ENCODE peak calls at places on chromosomes 1 and 21, in nine cellular contexts. T is right atrium auricular region; V is naive thymus-derived CD4-positive, alpha-beta T cell; Q is thyroid gland; O is vagina; X is heart right ventricle; E is stomach; Z is heart left ventricle; N is upper lobe of right lung. M is an unnamed sample.
A peak's percentile ranks its signal among the peaks of the same experiment; 100 is the strongest.

GRCh38 chr1:199075792-199076191 is 437.0 kb downstream of the PTPRC start:
- DNase-seq in E (no peak), Z (no peak), T (no peak), Q (no peak), O (no peak), X (no peak), V (no peak), N (no peak), M (no peak)

GRCh38 chr1:19360026-19360813 is 48.1 kb downstream of the SLC66A1 start:
- DNase-seq in E (no peak), N (no peak), O (no peak), V (peak; percentile 16), T (no peak), Q (no peak), Z (peak; percentile 38), X (no peak), M (no peak)

GRCh38 chr1:150730130-150730721 is 9.5 kb upstream of the HORMAD1 start:
- DNase-seq in Z (no peak), X (no peak), Q (no peak), T (no peak), O (no peak), V (no peak), E (no peak), N (no peak), M (no peak)

GRCh38 chr1:159163609-159164008 is 7.8 kb upstream of the CADM3 start:
- DNase-seq in O (no peak), Z (no peak), T (no peak), V (no peak), E (no peak), Q (no peak), N (no peak), X (no peak), M (no peak)

GRCh38 chr1:175840787-175841186 is 97.4 kb upstream of the TNR start:
- DNase-seq in T (no peak), Q (no peak), E (no peak), X (no peak), O (no peak), V (no peak), Z (no peak), N (no peak), M (no peak)

GRCh38 chr1:191641420-191642215 is 516.6 kb upstream of the RGS18 start:
- DNase-seq in Z (no peak), E (no peak), N (no peak), Q (no peak), O (no peak), T (no peak), X (no peak), V (no peak), M (no peak)

GRCh38 chr1:114153621-114154145 is at the start of gene SYT6:
- DNase-seq in O (no peak), N (no peak), Q (no peak), X (no peak), V (no peak), E (no peak), Z (no peak), T (no peak), M (no peak)

GRCh38 chr1:20361805-20362381 is 71.2 kb downstream of the VWA5B1 start:
- DNase-seq in Z (peak; percentile 75), T (no peak), N (no peak), E (peak; percentile 32), X (peak; percentile 74), V (peak; percentile 8), Q (peak; percentile 49), O (no peak), M (no peak)

GRCh38 chr1:85838238-85838637 is 130.0 kb upstream of the ZNHIT6 start:
- DNase-seq in Q (no peak), N (no peak), O (no peak), V (no peak), E (no peak), T (no peak), Z (no peak), X (no peak), M (no peak)

GRCh38 chr1:209704584-209704983 is at the start of gene HSD11B1:
- DNase-seq in O (no peak), V (no peak), N (peak; percentile 64), T (peak; percentile 92), E (peak; percentile 35), Z (peak; percentile 78), Q (peak; percentile 17), X (peak; percentile 61), M (peak; percentile 14)

GRCh38 chr1:72567511-72567910 is 285.2 kb upstream of the NEGR1 start:
- DNase-seq in V (no peak), O (no peak), Q (no peak), X (no peak), T (no peak), N (no peak), Z (no peak), E (no peak), M (no peak)

GRCh38 chr21:16651956-16652355 is 860.9 kb upstream of the CXADR start:
- DNase-seq in N (no peak), V (no peak), T (no peak), E (no peak), Q (no peak), X (no peak), O (no peak), Z (no peak), M (no peak)

DNA sequence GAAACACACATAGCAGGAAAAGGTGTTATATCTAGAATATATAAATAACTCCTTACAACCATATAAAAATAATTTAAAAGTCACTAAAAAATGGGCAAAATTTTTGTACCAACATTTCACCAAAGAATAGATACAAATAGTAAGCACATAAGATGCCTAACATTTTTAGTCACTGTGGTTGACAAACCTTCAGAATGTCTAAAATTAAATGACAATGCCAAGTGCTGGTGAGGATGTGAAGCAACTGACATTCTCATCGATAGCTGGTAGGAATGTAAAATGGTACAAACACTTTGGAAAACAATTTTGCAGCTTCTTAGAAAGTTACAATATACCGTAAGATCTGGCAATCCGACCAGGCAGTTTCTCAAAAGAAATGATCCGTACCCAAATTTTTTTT is 14.4 kb upstream of the TOMM20 start:
- DNase-seq in Z (no peak), E (no peak), X (no peak), N (no peak), O (no peak), V (no peak), T (no peak), Q (no peak), M (no peak)
- H3K36me3 ChIP-seq in Z (no peaks in the 10 kb centered on the region), E (peaks cover 100% of the 10 kb centered on the region), X (peaks cover 6% of the 10 kb centered on the region), N (peaks cover 84% of the 10 kb centered on the region), O (peaks cover 70% of the 10 kb centered on the region), V (peaks cover 79% of the 10 kb centered on the region), T (peaks cover 60% of the 10 kb centered on the region), Q (peaks cover 3% of the 10 kb centered on the region), M (peaks cover 57% of the 10 kb centered on the region)

GRCh38 chr1:244850896-244851295 is 13.4 kb downstream of the HNRNPU start:
- DNase-seq in V (no peak), Z (no peak), E (no peak), N (no peak), Q (no peak), X (no peak), O (no peak), T (no peak), M (no peak)

GRCh38 chr1:244854175-244854574 is 10.2 kb downstream of the HNRNPU start:
- DNase-seq in X (no peak), T (no peak), N (no peak), O (no peak), E (no peak), V (no peak), Q (no peak), Z (no peak), M (no peak)

GRCh38 chr1:244854865-244855578 is 9.3 kb downstream of the HNRNPU start:
- DNase-seq in O (no peak), E (no peak), Z (no peak), X (no peak), Q (no peak), V (no peak), N (no peak), T (no peak), M (no peak)

GRCh38 chr1:244851546-244852231 is 12.7 kb downstream of the HNRNPU start:
- DNase-seq in X (no peak), V (no peak), O (no peak), T (no peak), N (no peak), Q (no peak), E (no peak), Z (no peak), M (no peak)

GRCh38 chr1:244852694-244853093 is 11.6 kb downstream of the HNRNPU start:
- DNase-seq in Z (no peak), V (no peak), T (no peak), N (no peak), E (no peak), O (no peak), X (no peak), Q (no peak), M (no peak)
- H3K36me3 ChIP-seq in Z (no peaks in the 10 kb centered on the region), V (peaks cover 47% of the 10 kb centered on the region), T (peaks cover 74% of the 10 kb centered on the region), N (peaks cover 84% of the 10 kb centered on the region), E (peaks cover 94% of the 10 kb centered on the region), O (peaks cover 76% of the 10 kb centered on the region), X (no peaks in the 10 kb centered on the region), Q (peaks cover 51% of the 10 kb centered on the region), M (peaks cover 62% of the 10 kb centered on the region)

DNA sequence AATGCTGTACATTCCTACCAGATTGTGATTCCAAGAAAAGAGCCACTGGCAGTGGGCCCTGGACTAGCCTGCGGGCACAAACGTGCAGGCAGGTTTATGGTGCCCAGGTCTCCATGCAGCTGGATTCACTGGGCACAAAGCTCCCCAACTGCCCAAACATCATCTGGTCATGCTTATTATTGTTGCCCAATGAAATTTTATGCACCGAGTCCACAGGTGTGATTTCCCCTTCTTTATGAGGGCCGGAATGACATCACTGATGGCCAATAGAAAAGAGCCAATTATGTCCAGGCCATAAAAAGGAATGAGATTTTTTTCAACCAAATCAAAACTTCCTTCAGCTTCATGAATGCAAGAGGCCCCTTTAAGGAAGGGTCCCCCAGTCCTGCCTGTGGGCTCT is 66.2 kb downstream of the ERI3 start:
- DNase-seq in V (no peak), T (no peak), Q (no peak), O (no peak), X (no peak), N (no peak), E (no peak), Z (no peak), M (no peak)
- H3K36me3 ChIP-seq in V (peaks cover 73% of the 10 kb centered on the region), T (peaks cover 10% of the 10 kb centered on the region), Q (peaks cover 5% of the 10 kb centered on the region), O (peaks cover 7% of the 10 kb centered on the region), X (no peaks in the 10 kb centered on the region), N (peaks cover 22% of the 10 kb centered on the region), E (peaks cover 79% of the 10 kb centered on the region), Z (no peaks in the 10 kb centered on the region), M (peaks cover 23% of the 10 kb centered on the region)

GRCh38 chr1:226979115-226979516 is 39.0 kb downstream of the COQ8A start:
- DNase-seq in N (no peak), X (no peak), E (no peak), Z (no peak), Q (no peak), O (no peak), T (no peak), V (no peak), M (no peak)

GRCh38 chr1:226978350-226979114 is 38.4 kb downstream of the COQ8A start:
- DNase-seq in Q (no peak), E (no peak), V (no peak), N (peak; percentile 51), T (no peak), X (no peak), O (no peak), Z (no peak), M (no peak)

GRCh38 chr1:226980565-226981385 is 40.7 kb downstream of the COQ8A start:
- DNase-seq in N (peak; percentile 80), Q (peak; percentile 32), V (no peak), T (no peak), X (peak; percentile 78), O (peak; percentile 87), E (peak; percentile 71), Z (peak; percentile 80), M (no peak)

GRCh38 chr1:226980122-226980551 is 40.0 kb downstream of the COQ8A start:
- DNase-seq in V (no peak), N (no peak), O (peak; percentile 90), T (no peak), Q (no peak), X (no peak), E (no peak), Z (no peak), M (no peak)

GRCh38 chr1:226979517-226980121 is 39.5 kb downstream of the COQ8A start:
- DNase-seq in N (no peak), T (no peak), O (no peak), E (no peak), Q (no peak), V (no peak), X (peak; percentile 65), Z (peak; percentile 78), M (no peak)
- H3K36me3 ChIP-seq in N (peaks cover 15% of the 10 kb centered on the region), T (peaks cover 48% of the 10 kb centered on the region), O (peaks cover 19% of the 10 kb centered on the region), E (peaks cover 75% of the 10 kb centered on the region), Q (peaks cover 9% of the 10 kb centered on the region), V (peaks cover 83% of the 10 kb centered on the region), X (no peaks in the 10 kb centered on the region), Z (no peaks in the 10 kb centered on the region), M (peaks cover 30% of the 10 kb centered on the region)